ENCODE peak calls at places on chromosomes 3 and 15, in seven cellular contexts. One of them, this sample, is unnamed.
A peak's percentile ranks its signal among the peaks of the same experiment; 100 is the strongest.

GRCh38 chr3:10515884-10516495 is 10.6 kb upstream of the ATP2B2 start:
- DNase-seq in naive thymus-derived CD4-positive, alpha-beta T cell: no peak
- DNase-seq in right cardiac atrium: no peak
- DNase-seq in kidney glomerular epithelial cell: no peak
- DNase-seq in hepatocyte: no peak
- DNase-seq in Peyer's patch: no peak
- DNase-seq in iris pigment epithelial cell: no peak
- DNase-seq in this sample: no peak

GRCh38 chr3:41267975-41268640 is 68.8 kb downstream of the CTNNB1 start:
- DNase-seq in naive thymus-derived CD4-positive, alpha-beta T cell: no peak
- DNase-seq in right cardiac atrium: no peak
- DNase-seq in kidney glomerular epithelial cell: peak; percentile 87
- DNase-seq in hepatocyte: peak; percentile 66
- DNase-seq in Peyer's patch: no peak
- DNase-seq in iris pigment epithelial cell: peak; percentile 98
- DNase-seq in this sample: no peak

GRCh38 chr3:128801779-128802369 is 75.9 kb downstream of the RAB7A start:
- DNase-seq in naive thymus-derived CD4-positive, alpha-beta T cell: no peak
- DNase-seq in right cardiac atrium: no peak
- DNase-seq in kidney glomerular epithelial cell: no peak
- DNase-seq in hepatocyte: no peak
- DNase-seq in Peyer's patch: no peak
- DNase-seq in iris pigment epithelial cell: no peak
- DNase-seq in this sample: peak; percentile 73

GRCh38 chr3:179961081-179962078 is 75.4 kb downstream of the PEX5L start:
- DNase-seq in naive thymus-derived CD4-positive, alpha-beta T cell: no peak
- DNase-seq in right cardiac atrium: no peak
- DNase-seq in kidney glomerular epithelial cell: peak; percentile 20
- DNase-seq in hepatocyte: no peak
- DNase-seq in Peyer's patch: no peak
- DNase-seq in iris pigment epithelial cell: no peak
- DNase-seq in this sample: no peak

GRCh38 chr3:171088984-171089754 is 62.6 kb upstream of the SLC2A2 start:
- DNase-seq in naive thymus-derived CD4-positive, alpha-beta T cell: no peak
- DNase-seq in right cardiac atrium: no peak
- DNase-seq in kidney glomerular epithelial cell: peak; percentile 57
- DNase-seq in hepatocyte: peak; percentile 23
- DNase-seq in Peyer's patch: no peak
- DNase-seq in iris pigment epithelial cell: peak; percentile 95
- DNase-seq in this sample: no peak

GRCh38 chr3:129560931-129561594 is 18.1 kb downstream of the H1-8 start:
- DNase-seq in naive thymus-derived CD4-positive, alpha-beta T cell: no peak
- DNase-seq in right cardiac atrium: peak; percentile 93
- DNase-seq in kidney glomerular epithelial cell: no peak
- DNase-seq in hepatocyte: peak; percentile 83
- DNase-seq in Peyer's patch: no peak
- DNase-seq in iris pigment epithelial cell: peak; percentile 78
- DNase-seq in this sample: peak; percentile 86

GRCh38 chr3:14451844-14452533 is 49.6 kb downstream of the SLC6A6 start:
- DNase-seq in naive thymus-derived CD4-positive, alpha-beta T cell: no peak
- DNase-seq in right cardiac atrium: peak; percentile 69
- DNase-seq in kidney glomerular epithelial cell: peak; percentile 88
- DNase-seq in hepatocyte: peak; percentile 82
- DNase-seq in Peyer's patch: no peak
- DNase-seq in iris pigment epithelial cell: peak; percentile 96
- DNase-seq in this sample: peak; percentile 81

GRCh38 chr15:51830279-51830806 is 890 bp downstream of the TMOD3 start:
- DNase-seq in naive thymus-derived CD4-positive, alpha-beta T cell: peak; percentile 13
- DNase-seq in right cardiac atrium: no peak
- DNase-seq in kidney glomerular epithelial cell: peak; percentile 24
- DNase-seq in hepatocyte: no peak
- DNase-seq in Peyer's patch: no peak
- DNase-seq in iris pigment epithelial cell: peak; percentile 34
- DNase-seq in this sample: no peak

GRCh38 chr15:101489236-101489632 is 273 bp downstream of the PCSK6 start:
- DNase-seq in naive thymus-derived CD4-positive, alpha-beta T cell: no peak
- DNase-seq in right cardiac atrium: peak; percentile 53
- DNase-seq in kidney glomerular epithelial cell: no peak
- DNase-seq in hepatocyte: peak; percentile 73
- DNase-seq in Peyer's patch: no peak
- DNase-seq in iris pigment epithelial cell: no peak
- DNase-seq in this sample: peak; percentile 69

GRCh38 chr3:3316523-3316922 is 137.0 kb upstream of the CRBN start:
- DNase-seq in naive thymus-derived CD4-positive, alpha-beta T cell: no peak
- DNase-seq in right cardiac atrium: no peak
- DNase-seq in kidney glomerular epithelial cell: no peak
- DNase-seq in hepatocyte: no peak
- DNase-seq in Peyer's patch: no peak
- DNase-seq in iris pigment epithelial cell: no peak
- DNase-seq in this sample: no peak

GRCh38 chr15:67550522-67550921 is 8.0 kb downstream of the MAP2K5 start:
- DNase-seq in naive thymus-derived CD4-positive, alpha-beta T cell: no peak
- DNase-seq in right cardiac atrium: no peak
- DNase-seq in kidney glomerular epithelial cell: no peak
- DNase-seq in hepatocyte: no peak
- DNase-seq in Peyer's patch: no peak
- DNase-seq in iris pigment epithelial cell: peak; percentile 54
- DNase-seq in this sample: peak; percentile 39

GRCh38 chr3:188404701-188405100 is 250.7 kb downstream of the LPP start:
- DNase-seq in naive thymus-derived CD4-positive, alpha-beta T cell: no peak
- DNase-seq in right cardiac atrium: no peak
- DNase-seq in kidney glomerular epithelial cell: no peak
- DNase-seq in hepatocyte: no peak
- DNase-seq in Peyer's patch: no peak
- DNase-seq in iris pigment epithelial cell: no peak
- DNase-seq in this sample: no peak

GRCh38 chr3:195613468-195614069 is 29.8 kb upstream of the APOD start:
- DNase-seq in naive thymus-derived CD4-positive, alpha-beta T cell: no peak
- DNase-seq in right cardiac atrium: no peak
- DNase-seq in kidney glomerular epithelial cell: no peak
- DNase-seq in hepatocyte: no peak
- DNase-seq in Peyer's patch: no peak
- DNase-seq in iris pigment epithelial cell: peak; percentile 54
- DNase-seq in this sample: no peak

GRCh38 chr3:49656541-49657112 is 17.5 kb upstream of the APEH start:
- DNase-seq in naive thymus-derived CD4-positive, alpha-beta T cell: no peak
- DNase-seq in right cardiac atrium: no peak
- DNase-seq in kidney glomerular epithelial cell: no peak
- DNase-seq in hepatocyte: no peak
- DNase-seq in Peyer's patch: no peak
- DNase-seq in iris pigment epithelial cell: no peak
- DNase-seq in this sample: no peak

GRCh38 chr15:76321602-76322001 is 10.3 kb upstream of the ETFA start:
- DNase-seq in naive thymus-derived CD4-positive, alpha-beta T cell: no peak
- DNase-seq in right cardiac atrium: no peak
- DNase-seq in kidney glomerular epithelial cell: no peak
- DNase-seq in hepatocyte: no peak
- DNase-seq in Peyer's patch: no peak
- DNase-seq in iris pigment epithelial cell: no peak
- DNase-seq in this sample: no peak

GRCh38 chr3:66260431-66260830 is 39.6 kb downstream of the SLC25A26 start:
- DNase-seq in naive thymus-derived CD4-positive, alpha-beta T cell: no peak
- DNase-seq in right cardiac atrium: no peak
- DNase-seq in kidney glomerular epithelial cell: no peak
- DNase-seq in hepatocyte: no peak
- DNase-seq in Peyer's patch: no peak
- DNase-seq in iris pigment epithelial cell: no peak
- DNase-seq in this sample: no peak